ENCODE peak calls at places on chromosome 20, in five cellular contexts. J is GM03348; F is CD8-positive, alpha-beta T cell; T is NCI-H345; H is sciatic nerve. N is an unnamed sample.

GRCh38 chr20:40009542-40009941 is 679.5 kb downstream of the MAFB start:
- DNase-seq in F (no peak), H (no peak), T (no peak), J (no peak), N (no peak)

GRCh38 chr20:44544178-44544719 is 22.4 kb upstream of the SERINC3 start:
- DNase-seq in H (no peak), T (no peak), F (no peak), J (no peak), N (no peak)

GRCh38 chr20:57464642-57465211 is 60.2 kb downstream of the CTCFL start:
- DNase-seq in J (no peak), F (no peak), T (no peak), H (no peak), N (peak)

GRCh38 chr20:48791666-48792071 is 36.1 kb downstream of the PREX1 start:
- DNase-seq in H (no peak), J (peak), F (no peak), T (no peak), N (no peak)

GRCh38 chr20:20744170-20744725 is 31.8 kb upstream of the RALGAPA2 start:
- DNase-seq in H (no peak), F (no peak), J (no peak), T (peak), N (no peak)

GRCh38 chr20:52972190-52972937 is at the start of gene TSHZ2:
- DNase-seq in H (peak), T (peak), J (peak), F (peak), N (peak)

GRCh38 chr20:48364688-48365421 is 462.9 kb downstream of the PREX1 start:
- DNase-seq in J (no peak), T (no peak), F (no peak), H (no peak), N (no peak)

GRCh38 chr20:61933951-61934715 is 131.5 kb downstream of the TAF4 start:
- DNase-seq in J (no peak), H (no peak), F (no peak), T (no peak), N (no peak)

GRCh38 chr20:540391-541201 is 3.0 kb downstream of the CSNK2A1 start:
- DNase-seq in T (no peak), J (no peak), H (no peak), F (no peak), N (no peak)

GRCh38 chr20:32189691-32190607 is 17.6 kb downstream of the PLAGL2 start:
- DNase-seq in H (peak), F (peak), J (peak), T (peak), N (peak)

GRCh38 chr20:17995967-17996819 is 27.4 kb downstream of the MGME1 start:
- DNase-seq in H (no peak), F (peak), J (peak), T (peak), N (peak)

GRCh38 chr20:1888796-1889463 is 6.3 kb upstream of the SIRPA start:
- DNase-seq in H (no peak), J (peak), F (no peak), T (no peak), N (no peak)

GRCh38 chr20:42379385-42379784 is 761.2 kb upstream of the CHD6 start:
- DNase-seq in T (no peak), J (no peak), F (no peak), H (no peak), N (no peak)

GRCh38 chr20:38658879-38659612 is 57.4 kb downstream of the ARHGAP40 start:
- DNase-seq in F (no peak), J (peak), T (peak), H (no peak), N (peak)

GRCh38 chr20:39823239-39823638 is 861.1 kb downstream of the DHX35 start:
- DNase-seq in F (no peak), J (peak), T (no peak), H (no peak), N (no peak)

GRCh38 chr20:32201296-32201976 is 6.1 kb downstream of the PLAGL2 start:
- DNase-seq in T (no peak), H (no peak), J (peak), F (no peak), N (no peak)

GRCh38 chr20:46230811-46231282 is 77.5 kb downstream of the CDH22 start:
- DNase-seq in F (no peak), T (no peak), H (no peak), J (peak), N (no peak)

GRCh38 chr20:20411841-20412240 is 43.9 kb downstream of the INSM1 start:
- DNase-seq in J (no peak), T (peak), H (no peak), F (no peak), N (peak)

GRCh38 chr20:56515657-56516381 is 8.7 kb upstream of the FAM209A start:
- DNase-seq in J (peak), F (no peak), H (no peak), T (no peak), N (no peak)

GRCh38 chr20:9409981-9410380 is 104.4 kb upstream of the LAMP5 start:
- DNase-seq in H (no peak), T (no peak), F (no peak), J (peak), N (no peak)

GRCh38 chr20:829531-829930 is 4.0 kb upstream of the FAM110A start:
- DNase-seq in H (no peak), J (no peak), F (no peak), T (no peak), N (no peak)

GRCh38 chr20:13783528-13783927 is 1.2 kb downstream of the ESF1 start:
- DNase-seq in T (no peak), H (no peak), J (no peak), F (no peak), N (no peak)

GRCh38 chr20:48823476-48823875 is 4.3 kb downstream of the PREX1 start:
- DNase-seq in F (no peak), H (no peak), T (no peak), J (no peak), N (no peak)

GRCh38 chr20:51529027-51529749 is 13.3 kb downstream of the NFATC2 start:
- DNase-seq in J (peak), H (no peak), T (no peak), F (peak), N (no peak)

GRCh38 chr20:43528258-43528875 is 20.9 kb downstream of the L3MBTL1 start:
- DNase-seq in J (no peak), F (no peak), H (no peak), T (no peak), N (no peak)

GRCh38 chr20:6665621-6666345 is 101.7 kb upstream of the BMP2 start:
- DNase-seq in H (no peak), T (peak), J (no peak), F (no peak), N (no peak)

GRCh38 chr20:58127731-58128130 is 100.7 kb downstream of the ANKRD60 start:
- DNase-seq in H (peak), J (peak), F (no peak), T (no peak), N (no peak)

GRCh38 chr20:58716476-58717277 is 24.1 kb downstream of the NPEPL1 start:
- DNase-seq in J (peak), H (peak), T (no peak), F (no peak), N (no peak)

GRCh38 chr20:44362466-44362940 is 7.0 kb downstream of the HNF4A start:
- DNase-seq in F (no peak), T (no peak), H (no peak), J (no peak), N (no peak)

GRCh38 chr20:32709528-32710121 is 33.6 kb downstream of the COMMD7 start:
- DNase-seq in J (no peak), T (no peak), F (no peak), H (no peak), N (peak)

GRCh38 chr20:16445482-16445881 is 127.8 kb downstream of the KIF16B start:
- DNase-seq in T (no peak), F (no peak), H (no peak), J (no peak), N (no peak)

GRCh38 chr20:24949756-24950127 is 673 bp downstream of the CST7 start:
- DNase-seq in J (no peak), H (peak), F (no peak), T (no peak), N (no peak)

GRCh38 chr20:44501448-44501847 is 20.4 kb downstream of the SERINC3 start:
- DNase-seq in H (no peak), F (no peak), J (peak), T (no peak), N (no peak)

N was measured in NCI-H82.